ENCODE peak calls at places on chromosome 3, in six cellular contexts. One of them, this sample, is unnamed.

GRCh38 chr3:51393096-51393495 is 2.0 kb downstream of the RBM15B start:
- DNase-seq in DMS53: no peak
- DNase-seq in ELF-1: no peak
- DNase-seq in cardiac fibroblast: no peak
- DNase-seq in GM19239: no peak
- DNase-seq in spleen: no peak
- DNase-seq in this sample: peak; percentile 53

GRCh38 chr3:107574650-107575049 is 51.9 kb downstream of the BBX start:
- DNase-seq in spleen: no peak
- DNase-seq in cardiac fibroblast: peak; percentile 68
- DNase-seq in ELF-1: no peak
- DNase-seq in GM19239: peak; percentile 18
- DNase-seq in DMS53: peak; percentile 63
- DNase-seq in this sample: no peak

GRCh38 chr3:20857636-20858035 is 671.6 kb upstream of the SGO1 start:
- DNase-seq in GM19239: no peak
- DNase-seq in spleen: no peak
- DNase-seq in cardiac fibroblast: no peak
- DNase-seq in DMS53: no peak
- DNase-seq in ELF-1: no peak
- DNase-seq in this sample: no peak

GRCh38 chr3:72448858-72449257 is 399.4 kb downstream of the SHQ1 start:
- DNase-seq in spleen: no peak
- DNase-seq in DMS53: no peak
- DNase-seq in cardiac fibroblast: peak; percentile 9
- DNase-seq in GM19239: no peak
- DNase-seq in ELF-1: no peak
- DNase-seq in this sample: no peak

GRCh38 chr3:131260525-131260924 is 121.0 kb upstream of the NUDT16 start:
- DNase-seq in DMS53: no peak
- DNase-seq in ELF-1: no peak
- DNase-seq in cardiac fibroblast: peak; percentile 18
- DNase-seq in GM19239: no peak
- DNase-seq in spleen: no peak
- DNase-seq in this sample: no peak

GRCh38 chr3:117998071-117998470 is 1036.6 kb downstream of the IGSF11 start:
- DNase-seq in cardiac fibroblast: peak; percentile 8
- DNase-seq in spleen: no peak
- DNase-seq in DMS53: peak; percentile 6
- DNase-seq in ELF-1: no peak
- DNase-seq in GM19239: no peak
- DNase-seq in this sample: no peak

GRCh38 chr3:52403271-52403841 is 41.5 kb downstream of the SEMA3G start:
- DNase-seq in ELF-1: no peak
- DNase-seq in DMS53: no peak
- DNase-seq in spleen: peak; percentile 56
- DNase-seq in GM19239: no peak
- DNase-seq in cardiac fibroblast: no peak
- DNase-seq in this sample: peak; percentile 65

GRCh38 chr3:106078635-106079034 is 209.8 kb upstream of the CBLB start:
- DNase-seq in GM19239: no peak
- DNase-seq in cardiac fibroblast: no peak
- DNase-seq in ELF-1: no peak
- DNase-seq in DMS53: no peak
- DNase-seq in spleen: no peak
- DNase-seq in this sample: no peak

GRCh38 chr3:193800138-193801043 is 207.4 kb downstream of the OPA1 start:
- DNase-seq in spleen: no peak
- DNase-seq in ELF-1: no peak
- DNase-seq in GM19239: no peak
- DNase-seq in DMS53: no peak
- DNase-seq in cardiac fibroblast: no peak
- DNase-seq in this sample: no peak

GRCh38 chr3:114420072-114420471 is 126.2 kb downstream of the TIGIT start:
- DNase-seq in DMS53: no peak
- DNase-seq in spleen: no peak
- DNase-seq in ELF-1: no peak
- DNase-seq in GM19239: no peak
- DNase-seq in cardiac fibroblast: no peak
- DNase-seq in this sample: no peak

GRCh38 chr3:43298292-43298691 is 12.0 kb downstream of the SNRK start:
- DNase-seq in ELF-1: no peak
- DNase-seq in GM19239: no peak
- DNase-seq in DMS53: no peak
- DNase-seq in cardiac fibroblast: no peak
- DNase-seq in spleen: no peak
- DNase-seq in this sample: no peak

GRCh38 chr3:136676009-136676408 is 76.2 kb downstream of the STAG1 start:
- DNase-seq in cardiac fibroblast: no peak
- DNase-seq in ELF-1: no peak
- DNase-seq in GM19239: no peak
- DNase-seq in spleen: no peak
- DNase-seq in DMS53: no peak
- DNase-seq in this sample: no peak

GRCh38 chr3:13235897-13236296 is 162.7 kb upstream of the IQSEC1 start:
- DNase-seq in GM19239: no peak
- DNase-seq in spleen: no peak
- DNase-seq in DMS53: no peak
- DNase-seq in cardiac fibroblast: no peak
- DNase-seq in ELF-1: no peak
- DNase-seq in this sample: no peak

GRCh38 chr3:115876860-115877646 is 253.7 kb downstream of the GAP43 start:
- DNase-seq in DMS53: no peak
- DNase-seq in cardiac fibroblast: no peak
- DNase-seq in GM19239: no peak
- DNase-seq in ELF-1: no peak
- DNase-seq in spleen: no peak
- DNase-seq in this sample: no peak

GRCh38 chr3:76372497-76372896 is 587.1 kb upstream of the ZNF717 start:
- DNase-seq in DMS53: peak; percentile 67
- DNase-seq in ELF-1: no peak
- DNase-seq in cardiac fibroblast: peak; percentile 2
- DNase-seq in spleen: no peak
- DNase-seq in GM19239: no peak
- DNase-seq in this sample: no peak

GRCh38 chr3:42025388-42026138 is 63.7 kb upstream of the ULK4 start:
- DNase-seq in ELF-1: peak; percentile 95
- DNase-seq in spleen: peak; percentile 84
- DNase-seq in DMS53: peak; percentile 85
- DNase-seq in GM19239: no peak
- DNase-seq in cardiac fibroblast: peak; percentile 99
- DNase-seq in this sample: peak; percentile 94

GRCh38 chr3:30162579-30162978 is 443.8 kb upstream of the TGFBR2 start:
- DNase-seq in GM19239: no peak
- DNase-seq in cardiac fibroblast: peak; percentile 90
- DNase-seq in DMS53: no peak
- DNase-seq in ELF-1: no peak
- DNase-seq in spleen: no peak
- DNase-seq in this sample: no peak

GRCh38 chr3:67305160-67305559 is 307.1 kb downstream of the KBTBD8 start:
- DNase-seq in DMS53: no peak
- DNase-seq in spleen: no peak
- DNase-seq in GM19239: no peak
- DNase-seq in ELF-1: no peak
- DNase-seq in cardiac fibroblast: no peak
- DNase-seq in this sample: no peak

GRCh38 chr3:126102530-126102951 is 18.6 kb upstream of the SLC41A3 start:
- DNase-seq in ELF-1: no peak
- DNase-seq in GM19239: no peak
- DNase-seq in DMS53: no peak
- DNase-seq in spleen: no peak
- DNase-seq in cardiac fibroblast: peak; percentile 17
- DNase-seq in this sample: peak; percentile 82

GRCh38 chr3:31275038-31275562 is 257.6 kb upstream of the STT3B start:
- DNase-seq in ELF-1: no peak
- DNase-seq in DMS53: no peak
- DNase-seq in cardiac fibroblast: peak; percentile 90
- DNase-seq in spleen: no peak
- DNase-seq in GM19239: no peak
- DNase-seq in this sample: no peak